ENCODE peak calls at places on chromosomes 13 and 19, in four cellular contexts. W is neural progenitor cell, B is NCI-H1417, C is C1 segment of cervical spinal cord. F is an unnamed sample.

GRCh38 chr13:111461445-111462149 is 141.2 kb downstream of the TEX29 start:
- DNase-seq in W (no peak), B (no peak), C (no peak), F (no peak)

GRCh38 chr19:4316940-4317339 is 12.5 kb downstream of the FSD1 start:
- DNase-seq in W (no peak), B (no peak), C (no peak), F (no peak)

GRCh38 chr19:33811736-33812387 is 15.2 kb downstream of the KCTD15 start:
- DNase-seq in W (no peak), B (no peak), C (no peak), F (no peak)

GRCh38 chr19:5065717-5066116 is 96.8 kb downstream of the KDM4B start:
- DNase-seq in W (no peak), B (no peak), C (no peak), F (no peak)

GRCh38 chr19:4534836-4535658 is at the start of gene PLIN5:
- DNase-seq in W (peak), B (peak), C (peak), F (peak)

GRCh38 chr19:5340637-5341447 is at the start of gene PTPRS:
- DNase-seq in W (peak), B (peak), C (peak), F (peak)

GRCh38 chr19:42114412-42114811 is 17.8 kb downstream of the POU2F2 start:
- DNase-seq in W (no peak), B (peak), C (no peak), F (no peak)

GRCh38 chr13:98784666-98785065 is 32.2 kb upstream of the SLC15A1 start:
- DNase-seq in W (no peak), B (no peak), C (no peak), F (no peak)

GRCh38 chr13:107770541-107770940 is 444.8 kb downstream of the LIG4 start:
- DNase-seq in W (peak), B (peak), C (no peak), F (no peak)

GRCh38 chr19:41376241-41376997 is at the start of gene TMEM91:
- DNase-seq in W (peak), B (peak), C (no peak), F (no peak)

GRCh38 chr19:474126-475078 is 13.6 kb upstream of the SHC2 start:
- DNase-seq in W (no peak), B (no peak), C (no peak), F (no peak)

GRCh38 chr19:39192846-39193245 is 3.9 kb upstream of the NCCRP1 start:
- DNase-seq in W (no peak), B (no peak), C (no peak), F (no peak)

GRCh38 chr19:17052439-17052838 is 22.8 kb downstream of the HAUS8 start:
- DNase-seq in W (peak), B (no peak), C (peak), F (peak)

GRCh38 chr13:113904411-113904810 is 40.5 kb upstream of the GAS6 start:
- DNase-seq in W (peak), B (no peak), C (peak), F (no peak)

GRCh38 chr19:18437481-18438330 is at the start of gene ISYNA1:
- DNase-seq in W (peak), B (no peak), C (peak), F (no peak)

GRCh38 chr19:54136086-54136863 is 1.3 kb upstream of the CNOT3 start:
- DNase-seq in W (peak), B (peak), C (no peak), F (no peak)

GRCh38 chr19:3135961-3136683 is at the start of gene GNA15:
- DNase-seq in W (no peak), B (no peak), C (no peak), F (no peak)